ENCODE peak calls at places on chromosome 3, in five cellular contexts. A is HCT116, S is H1, Z is K562, Q is HepG2. K is an unnamed sample.

GRCh38 chr3:66179813-66180212 is 41.0 kb upstream of the SLC25A26 start:
- DNase-seq in A (no peak), S (no peak), Z (no peak), Q (no peak), K (no peak)

GRCh38 chr3:71446734-71447133 is 136.8 kb downstream of the FOXP1 start:
- DNase-seq in A (no peak), S (no peak), Z (no peak), Q (no peak), K (no peak)

GRCh38 chr3:119382134-119382533 is 81.3 kb downstream of the TMEM39A start:
- DNase-seq in A (no peak), S (no peak), Z (no peak), Q (no peak), K (no peak)

GRCh38 chr3:108959017-108959416 is 5.3 kb upstream of the GUCA1C start:
- DNase-seq in A (no peak), S (no peak), Z (no peak), Q (no peak), K (no peak)

GRCh38 chr3:72628065-72628464 is 220.2 kb downstream of the SHQ1 start:
- DNase-seq in A (no peak), S (no peak), Z (no peak), Q (no peak), K (no peak)

GRCh38 chr3:155517907-155518306 is 224.4 kb upstream of the STRIT1 start:
- DNase-seq in A (no peak), S (no peak), Z (no peak), Q (no peak), K (no peak)

GRCh38 chr3:52694528-52695189 is 8.8 kb downstream of the GNL3 start:
- DNase-seq in A (no peak), S (no peak), Z (peak), Q (no peak), K (no peak)

GRCh38 chr3:126502656-126503055 is 14.9 kb downstream of the UROC1 start:
- DNase-seq in A (no peak), S (no peak), Z (no peak), Q (no peak), K (no peak)

GRCh38 chr3:178500631-178501030 is 35.6 kb upstream of the KCNMB2 start:
- DNase-seq in A (no peak), S (no peak), Z (no peak), Q (no peak), K (peak)

GRCh38 chr3:71977525-71977924 is 192.6 kb upstream of the PROK2 start:
- DNase-seq in A (no peak), S (no peak), Z (no peak), Q (no peak), K (no peak)

GRCh38 chr3:101567528-101568317 is 6.1 kb downstream of the TRMT10C start:
- DNase-seq in A (no peak), S (no peak), Z (peak), Q (no peak), K (no peak)

GRCh38 chr3:48429416-48430358 is at the start of gene PLXNB1:
- DNase-seq in A (no peak), S (peak), Z (peak), Q (peak), K (peak)

GRCh38 chr3:40404591-40405198 is 17.7 kb downstream of the ENTPD3 start:
- DNase-seq in A (no peak), S (no peak), Z (no peak), Q (no peak), K (no peak)

GRCh38 chr3:185724761-185725160 is 100.1 kb downstream of the IGF2BP2 start:
- DNase-seq in A (no peak), S (no peak), Z (no peak), Q (no peak), K (no peak)

GRCh38 chr3:155411500-155412223 is 118.2 kb upstream of the STRIT1 start:
- DNase-seq in A (no peak), S (no peak), Z (no peak), Q (peak), K (no peak)

GRCh38 chr3:49625071-49625470 is 49.1 kb upstream of the APEH start:
- DNase-seq in A (no peak), S (no peak), Z (no peak), Q (no peak), K (no peak)

GRCh38 chr3:172316758-172317157 is 131.5 kb downstream of the GHSR start:
- DNase-seq in A (no peak), S (no peak), Z (no peak), Q (no peak), K (no peak)

GRCh38 chr3:139746481-139746880 is 68.7 kb upstream of the NMNAT3 start:
- DNase-seq in A (no peak), S (no peak), Z (no peak), Q (no peak), K (no peak)

GRCh38 chr3:184682671-184683070 is 29.2 kb downstream of the MAGEF1 start:
- DNase-seq in A (no peak), S (no peak), Z (no peak), Q (no peak), K (no peak)

GRCh38 chr3:71973337-71974030 is 188.5 kb upstream of the PROK2 start:
- DNase-seq in A (no peak), S (no peak), Z (no peak), Q (no peak), K (no peak)

GRCh38 chr3:16503191-16503776 is 10.2 kb downstream of the RFTN1 start:
- DNase-seq in A (no peak), S (no peak), Z (no peak), Q (no peak), K (no peak)

GRCh38 chr3:13837751-13838150 is 42.1 kb downstream of the WNT7A start:
- DNase-seq in A (no peak), S (no peak), Z (no peak), Q (no peak), K (no peak)

GRCh38 chr3:118101891-118102290 is 932.8 kb downstream of the IGSF11 start:
- DNase-seq in A (no peak), S (no peak), Z (no peak), Q (no peak), K (no peak)

DNA sequence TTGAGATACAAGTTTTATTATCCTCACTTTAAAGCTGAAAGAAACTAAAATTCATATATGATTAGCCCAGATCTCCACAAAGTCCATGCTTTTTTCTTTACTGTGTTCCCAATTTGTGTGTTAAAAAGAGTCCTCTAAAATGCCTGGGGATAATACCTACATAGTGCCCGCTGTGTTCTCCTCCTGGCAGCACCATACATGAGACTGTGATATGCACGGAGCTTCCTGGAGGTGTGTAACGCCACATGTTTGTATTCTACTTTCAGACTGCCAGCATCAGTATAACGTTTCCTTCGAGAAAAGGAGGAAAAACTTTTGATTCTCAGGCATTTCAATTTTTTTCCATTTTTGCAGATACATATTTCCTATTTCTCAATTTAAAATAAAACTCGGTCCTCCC is 273.3 kb upstream of the TGFBR2 start:
- DNase-seq in A (no peak), S (no peak), Z (no peak), Q (no peak), K (no peak)
- H3K4me2 ChIP-seq in A (peak), S (no peak), Z (no peak), Q (no peak), K (no peak)

GRCh38 chr3:134216206-134216764 is 34.4 kb downstream of the RYK start:
- DNase-seq in A (no peak), S (no peak), Z (no peak), Q (no peak), K (no peak)

GRCh38 chr3:134216851-134217250 is 33.8 kb downstream of the RYK start:
- DNase-seq in A (no peak), S (no peak), Z (no peak), Q (no peak), K (no peak)

GRCh38 chr3:134211797-134212196 is 38.9 kb downstream of the RYK start:
- DNase-seq in A (peak), S (no peak), Z (peak), Q (peak), K (peak)

GRCh38 chr3:134214239-134214638 is 36.4 kb downstream of the RYK start:
- DNase-seq in A (no peak), S (no peak), Z (no peak), Q (no peak), K (no peak)

DNA sequence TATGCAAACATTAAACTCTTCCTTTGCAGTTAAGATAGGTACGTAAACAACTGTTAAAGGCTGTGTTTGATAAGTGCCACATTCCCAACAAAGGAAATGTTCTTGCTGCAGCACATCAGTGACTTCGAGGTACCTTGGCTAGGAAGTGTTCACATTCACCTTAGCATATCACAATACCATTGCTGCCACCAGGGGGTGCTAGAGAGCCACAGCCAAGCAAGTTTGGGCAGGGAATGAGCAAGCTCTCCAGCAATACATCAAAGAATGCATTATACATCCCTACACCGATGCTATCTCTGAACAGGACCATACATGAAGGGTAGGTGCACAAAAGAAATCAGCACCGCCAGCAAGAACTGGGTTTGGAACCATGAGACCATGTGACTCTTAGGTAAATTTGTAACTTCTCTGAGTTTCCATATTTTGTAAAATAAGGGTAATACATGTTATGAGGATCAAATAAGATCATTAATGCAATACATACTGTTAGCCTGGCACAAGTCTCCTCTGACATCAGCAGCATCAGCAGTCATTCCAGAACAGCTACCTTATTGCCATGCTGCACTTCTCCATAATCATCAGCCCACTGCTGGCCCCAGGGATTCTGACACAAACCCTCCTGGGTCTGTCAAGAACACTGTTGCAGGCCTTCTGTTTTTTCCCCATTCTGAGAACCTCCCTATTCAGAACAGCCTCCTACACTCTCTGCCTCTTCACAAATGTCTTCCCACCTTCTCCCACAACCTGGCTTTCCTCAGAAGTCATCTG is 37.6 kb downstream of the RYK start:
- DNase-seq in A (peak), S (peak), Z (peak), Q (peak), K (peak)
- TF ChIP-seq POLR2AphosphoS5 in A (no peak), S (no peak), Z (no peak), Q (no peak), K (no peak)

GRCh38 chr3:197335428-197336132 is 37.2 kb upstream of the DLG1 start:
- DNase-seq in A (no peak), S (peak), Z (peak), Q (no peak), K (no peak)
- H3K4me2 ChIP-seq in A (no peak), S (no peak), Z (peak), Q (peak), K (no peak)

GRCh38 chr3:197460002-197460401 is 95.8 kb downstream of the BDH1 start:
- DNase-seq in A (no peak), S (no peak), Z (no peak), Q (no peak), K (no peak)

GRCh38 chr3:197458179-197458707 is 97.5 kb downstream of the BDH1 start:
- DNase-seq in A (no peak), S (no peak), Z (no peak), Q (peak), K (no peak)

GRCh38 chr3:197458906-197459470 is 96.8 kb downstream of the BDH1 start:
- DNase-seq in A (no peak), S (no peak), Z (no peak), Q (no peak), K (no peak)

GRCh38 chr3:197454014-197454413 is 101.8 kb downstream of the BDH1 start:
- DNase-seq in A (peak), S (no peak), Z (peak), Q (peak), K (no peak)

GRCh38 chr3:197456271-197457091 is 99.3 kb downstream of the BDH1 start:
- DNase-seq in A (peak), S (peak), Z (peak), Q (peak), K (peak)
- TF ChIP-seq POLR2AphosphoS5 in A (peak), S (no peak), Z (no peak), Q (peak), K (peak)

GRCh38 chr3:154122096-154122911 is 1.1 kb downstream of the ARHGEF26 start:
- DNase-seq in A (no peak), S (peak), Z (no peak), Q (no peak), K (peak)
- H3K4me2 ChIP-seq in A (peak), S (peak), Z (no peak), Q (peak), K (peak)

GRCh38 chr3:127735767-127736693 is 63.3 kb downstream of the ABTB1 start:
- DNase-seq in A (no peak), S (no peak), Z (no peak), Q (no peak), K (peak)

GRCh38 chr3:127739347-127740135 is 66.8 kb downstream of the ABTB1 start:
- DNase-seq in A (no peak), S (no peak), Z (no peak), Q (no peak), K (no peak)

GRCh38 chr3:127740136-127740915 is 67.6 kb downstream of the ABTB1 start:
- DNase-seq in A (no peak), S (no peak), Z (no peak), Q (no peak), K (no peak)

GRCh38 chr3:127736801-127737539 is 64.2 kb downstream of the ABTB1 start:
- DNase-seq in A (no peak), S (no peak), Z (no peak), Q (no peak), K (no peak)

GRCh38 chr3:127738192-127738840 is 65.6 kb downstream of the ABTB1 start:
- DNase-seq in A (no peak), S (no peak), Z (no peak), Q (no peak), K (no peak)
- TF ChIP-seq POLR2AphosphoS5 in A (no peak), S (no peak), Z (no peak), Q (no peak), K (no peak)

K was measured in endothelial cell of umbilical vein.